ENCODE peak calls at places on chromosomes 2 and 18, in six cellular contexts. P is Daoy; M is astrocyte of the hippocampus; D is naive thymus-derived CD8-positive, alpha-beta T cell; Q is NAMALWA; N is SK-N-DZ. L is an unnamed sample.

GRCh38 chr2:190986221-190986953 is 27.6 kb downstream of the STAT1 start:
- DNase-seq in P (peak; percentile 11), M (no peak), D (peak; percentile 50), Q (no peak), N (no peak), L (no peak)

GRCh38 chr2:175030380-175031271 is 25.4 kb upstream of the CHN1 start:
- DNase-seq in P (peak; percentile 17), M (peak; percentile 69), D (no peak), Q (peak; percentile 65), N (peak; percentile 59), L (peak; percentile 47)

GRCh38 chr2:96554293-96555145 is 18.0 kb downstream of the ARID5A start:
- DNase-seq in P (peak; percentile 69), M (peak; percentile 82), D (peak; percentile 80), Q (peak; percentile 68), N (peak; percentile 58), L (peak; percentile 39)

GRCh38 chr2:143778981-143779380 is 649.8 kb downstream of the ARHGAP15 start:
- DNase-seq in P (peak; percentile 30), M (peak; percentile 91), D (no peak), Q (no peak), N (no peak), L (no peak)

GRCh38 chr2:205865794-205866490 is 183.6 kb downstream of the NRP2 start:
- DNase-seq in P (peak; percentile 53), M (peak; percentile 65), D (no peak), Q (no peak), N (no peak), L (peak; percentile 30)

GRCh38 chr18:24811963-24812681 is 351.7 kb downstream of the HRH4 start:
- DNase-seq in P (no peak), M (no peak), D (no peak), Q (no peak), N (no peak), L (no peak)

GRCh38 chr18:54812885-54813284 is 15.4 kb upstream of the RAB27B start:
- DNase-seq in P (no peak), M (no peak), D (no peak), Q (no peak), N (no peak), L (no peak)

GRCh38 chr2:157486596-157487270 is 42.8 kb upstream of the CYTIP start:
- DNase-seq in P (no peak), M (peak; percentile 28), D (no peak), Q (no peak), N (no peak), L (no peak)

GRCh38 chr2:213251618-213252017 is 32.6 kb upstream of the SPAG16 start:
- DNase-seq in P (peak; percentile 34), M (peak; percentile 80), D (peak; percentile 58), Q (peak; percentile 81), N (peak; percentile 63), L (peak; percentile 45)

GRCh38 chr2:73107211-73107926 is 5.4 kb downstream of the RAB11FIP5 start:
- DNase-seq in P (peak; percentile 36), M (no peak), D (no peak), Q (no peak), N (no peak), L (no peak)

GRCh38 chr2:169790581-169790980 is 8.1 kb upstream of the SSB start:
- DNase-seq in P (no peak), M (no peak), D (no peak), Q (no peak), N (no peak), L (no peak)

GRCh38 chr2:238299803-238300202 is 11.4 kb upstream of the PER2 start:
- DNase-seq in P (no peak), M (no peak), D (no peak), Q (no peak), N (no peak), L (no peak)

GRCh38 chr18:47036298-47036874 is 965 bp upstream of the ELOA2 start:
- DNase-seq in P (peak; percentile 23), M (peak; percentile 40), D (no peak), Q (peak; percentile 46), N (peak; percentile 9), L (no peak)

L was measured in SW480.